ENCODE peak calls at places on chromosomes 3 and 15, in nine cellular contexts. E, H, K, R, W, M, N, V and F are unnamed samples.

GRCh38 chr3:58164916-58165821 is 45.6 kb downstream of the DNASE1L3 start:
- DNase-seq in E (no peak), R (peak; percentile 84), K (no peak), N (peak; percentile 52), V (no peak), W (no peak), H (no peak), M (peak; percentile 74), F (peak; percentile 76)

GRCh38 chr3:172808969-172809546 is 58.5 kb downstream of the ECT2 start:
- DNase-seq in H (peak; percentile 21), N (peak; percentile 7), V (peak; percentile 63), M (peak; percentile 33), W (peak; percentile 73), R (peak; percentile 38), K (no peak), E (peak; percentile 61), F (no peak)

GRCh38 chr15:78437107-78437761 is 782 bp upstream of the IREB2 start:
- DNase-seq in V (no peak), H (peak; percentile 7), K (peak; percentile 45), E (peak; percentile 20), R (no peak), W (no peak), M (peak; percentile 72), N (no peak), F (no peak)

GRCh38 chr3:145015243-145015642 is 1043.6 kb downstream of the DIPK2A start:
- DNase-seq in W (no peak), N (no peak), E (peak; percentile 41), K (no peak), R (peak; percentile 52), M (no peak), H (no peak), V (peak; percentile 11), F (no peak)

GRCh38 chr3:52205727-52206372 is 7.9 kb downstream of the ALAS1 start:
- DNase-seq in V (no peak), R (peak; percentile 70), K (no peak), N (no peak), M (no peak), W (no peak), E (no peak), H (no peak), F (peak; percentile 79)

GRCh38 chr3:20225769-20226168 is 39.8 kb upstream of the SGO1 start:
- DNase-seq in W (peak; percentile 80), K (no peak), M (peak; percentile 75), H (peak; percentile 40), V (peak; percentile 57), N (peak; percentile 56), R (peak; percentile 22), E (peak; percentile 3), F (no peak)

GRCh38 chr3:127822166-127822835 is at the start of gene MGLL:
- DNase-seq in W (peak; percentile 55), N (no peak), K (no peak), E (peak; percentile 50), R (peak; percentile 49), V (peak; percentile 65), H (no peak), M (peak; percentile 49), F (peak; percentile 95)

GRCh38 chr3:160756907-160757623 is 1.0 kb downstream of the PPM1L start:
- DNase-seq in H (no peak), K (peak; percentile 63), E (no peak), R (no peak), N (no peak), M (peak; percentile 58), V (no peak), W (no peak), F (no peak)

GRCh38 chr15:52361975-52362494 is 66.4 kb upstream of the MYO5C start:
- DNase-seq in N (no peak), K (no peak), H (no peak), V (no peak), M (no peak), E (no peak), W (no peak), R (no peak), F (no peak)

GRCh38 chr15:66094331-66094730 is 159.2 kb downstream of the MEGF11 start:
- DNase-seq in H (no peak), V (no peak), N (no peak), W (no peak), M (no peak), K (no peak), E (no peak), R (no peak), F (no peak)

GRCh38 chr3:119237299-119237698 is 3.4 kb downstream of the B4GALT4 start:
- DNase-seq in N (no peak), W (no peak), E (peak; percentile 11), V (peak; percentile 27), R (peak; percentile 63), M (no peak), H (no peak), K (no peak), F (peak; percentile 27)

GRCh38 chr15:101001056-101001455 is 81.9 kb downstream of the LRRK1 start:
- DNase-seq in R (no peak), N (no peak), E (no peak), W (no peak), V (no peak), K (no peak), M (no peak), H (no peak), F (no peak)

GRCh38 chr3:143120716-143121239 is 1.2 kb downstream of the CHST2 start:
- DNase-seq in N (no peak), M (peak; percentile 65), R (peak; percentile 43), W (peak; percentile 67), E (peak; percentile 26), K (peak; percentile 45), V (peak; percentile 73), H (no peak), F (peak; percentile 93)

GRCh38 chr3:36197176-36197575 is 183.1 kb upstream of the STAC start:
- DNase-seq in H (no peak), V (no peak), R (no peak), E (no peak), N (no peak), K (no peak), W (no peak), M (no peak), F (no peak)

DNA sequence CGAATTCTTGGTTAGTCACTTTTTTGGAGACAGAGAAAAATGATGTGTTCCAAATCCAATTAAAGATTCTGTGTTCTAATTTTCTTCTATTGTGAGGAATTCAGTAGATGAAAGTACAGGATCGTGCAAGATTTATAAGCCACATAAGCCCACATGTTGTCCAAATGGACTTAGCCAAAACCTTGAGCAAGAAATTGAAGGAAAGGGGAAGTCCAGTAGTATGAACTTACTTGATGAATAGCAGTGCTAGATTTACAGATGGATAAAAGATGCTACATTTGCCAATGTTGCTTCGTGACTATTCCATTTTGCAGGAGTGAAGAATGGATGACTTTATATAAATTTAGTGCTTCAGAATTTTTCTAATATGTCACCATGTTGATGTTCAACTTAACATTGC is 120.0 kb upstream of the ATP11B start:
- DNase-seq in E (no peak), W (no peak), V (no peak), H (no peak), N (no peak), R (no peak), K (no peak), M (no peak), F (no peak)
- H3K27me3 ChIP-seq in E (no peaks in the 10 kb centered on the region), W (no peaks in the 10 kb centered on the region), V (peaks cover 18% of the 10 kb centered on the region), H (no peaks in the 10 kb centered on the region), N (no peaks in the 10 kb centered on the region), R (peaks cover 2% of the 10 kb centered on the region), K (no peaks in the 10 kb centered on the region), M (no peaks in the 10 kb centered on the region), F (no peaks in the 10 kb centered on the region)

GRCh38 chr3:131454501-131454900 is 48.3 kb downstream of the MRPL3 start:
- DNase-seq in V (peak; percentile 76), K (no peak), H (no peak), R (peak; percentile 64), W (no peak), E (peak; percentile 66), N (no peak), M (no peak), F (no peak)

GRCh38 chr3:131453536-131453935 is 49.2 kb downstream of the MRPL3 start:
- DNase-seq in E (no peak), V (peak; percentile 27), N (no peak), W (no peak), M (no peak), K (no peak), R (peak; percentile 8), H (no peak), F (no peak)

DNA sequence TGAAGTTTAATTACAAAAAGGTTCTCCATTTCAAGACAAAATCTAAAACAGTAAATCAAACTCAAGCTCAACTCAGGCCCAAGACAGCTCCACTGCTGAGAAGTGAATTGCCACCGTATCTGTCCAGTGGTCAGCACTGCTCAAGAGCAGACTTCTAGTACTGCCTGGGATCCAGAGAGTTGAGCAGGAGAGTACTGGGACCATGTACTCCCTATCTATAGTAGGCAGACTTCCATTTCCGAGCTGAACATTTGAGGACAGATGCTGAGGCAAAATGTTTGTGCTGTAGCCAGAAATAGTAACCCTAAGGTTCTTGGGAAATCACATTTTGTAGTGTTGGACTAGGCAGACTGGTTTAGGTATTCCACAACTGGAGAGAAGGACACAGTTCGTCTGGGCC is 44.1 kb downstream of the MRPL3 start:
- DNase-seq in W (no peak), H (no peak), E (no peak), K (no peak), M (no peak), R (no peak), N (no peak), V (no peak), F (no peak)
- H3K4me1 ChIP-seq in W (no peaks in the 10 kb centered on the region), H (no peaks in the 10 kb centered on the region), E (no peaks in the 10 kb centered on the region), K (no peaks in the 10 kb centered on the region), M (no peaks in the 10 kb centered on the region), R (no peaks in the 10 kb centered on the region), N (no peaks in the 10 kb centered on the region), V (peaks cover 16% of the 10 kb centered on the region), F (no peaks in the 10 kb centered on the region)

GRCh38 chr15:87207945-87208580 is 1048.5 kb downstream of the NTRK3 start:
- DNase-seq in N (no peak), W (no peak), V (peak; percentile 7), E (peak; percentile 25), R (peak; percentile 89), H (no peak), M (no peak), K (no peak), F (peak; percentile 42)
- H2AFZ ChIP-seq in N (no peak overlapping the region), W (no peak overlapping the region), V (no peak overlapping the region), E (no peak overlapping the region), R (no peak overlapping the region), H (no peak overlapping the region), M (no peak overlapping the region), K (no peak overlapping the region), F (no peak overlapping the region)

GRCh38 chr15:85905626-85906025 is 110.9 kb upstream of the KLHL25 start:
- DNase-seq in V (no peak), K (no peak), E (no peak), M (no peak), H (no peak), W (no peak), N (no peak), R (peak; percentile 57), F (no peak)
- H3K27me3 ChIP-seq in V (no peaks in the 10 kb centered on the region), K (no peaks in the 10 kb centered on the region), E (no peaks in the 10 kb centered on the region), M (no peaks in the 10 kb centered on the region), H (peaks cover 11% of the 10 kb centered on the region), W (no peaks in the 10 kb centered on the region), N (no peaks in the 10 kb centered on the region), R (no peaks in the 10 kb centered on the region), F (no peaks in the 10 kb centered on the region)

GRCh38 chr15:55403531-55403930 is 4.6 kb downstream of the CCPG1 start:
- DNase-seq in R (peak; percentile 50), V (peak; percentile 49), E (peak; percentile 49), N (peak; percentile 44), H (no peak), K (no peak), M (no peak), W (peak; percentile 79), F (no peak)
- H3K4me1 ChIP-seq in R (no peaks in the 10 kb centered on the region), V (peaks cover 26% of the 10 kb centered on the region), E (no peaks in the 10 kb centered on the region), N (peaks cover 40% of the 10 kb centered on the region), H (peaks cover under 1% of the 10 kb centered on the region), K (no peaks in the 10 kb centered on the region), M (peaks cover 4% of the 10 kb centered on the region), W (peaks cover 53% of the 10 kb centered on the region), F (peaks cover 13% of the 10 kb centered on the region)

GRCh38 chr15:69045810-69046209 is 31.3 kb downstream of the NOX5 start:
- DNase-seq in M (peak; percentile 60), E (peak; percentile 37), W (no peak), N (peak; percentile 70), R (peak; percentile 57), K (no peak), V (peak; percentile 26), H (no peak), F (no peak)
- H2AFZ ChIP-seq in M (no peak overlapping the region), E (peak overlapping the region; percentile 81), W (no peak overlapping the region), N (no peak overlapping the region), R (no peak overlapping the region), K (peak overlapping the region; percentile 65), V (no peak overlapping the region), H (peak overlapping the region; percentile 75), F (no peak overlapping the region)